ENCODE peak calls at places on chromosomes 13 and 19, in four cellular contexts. D is choroid plexus epithelial cell, Y is kidney epithelial cell, T is AG04450. Z is an unnamed sample.
A peak's percentile ranks its signal among the peaks of the same experiment; 100 is the strongest.

GRCh38 chr13:108269601-108270328 is at the start of gene TNFSF13B:
- DNase-seq in D (peak; percentile 61), Y (no peak), T (no peak), Z (no peak)

GRCh38 chr13:77810430-77810829 is 108.2 kb downstream of the EDNRB start:
- DNase-seq in D (peak; percentile 51), Y (no peak), T (no peak), Z (no peak)

GRCh38 chr13:56864451-56864850 is 276.3 kb upstream of the PRR20A start:
- DNase-seq in D (no peak), Y (no peak), T (no peak), Z (no peak)

GRCh38 chr19:5205937-5206750 is 134.5 kb downstream of the PTPRS start:
- DNase-seq in D (no peak), Y (no peak), T (no peak), Z (no peak)

GRCh38 chr13:20550799-20551198 is 16.2 kb upstream of the IFT88 start:
- DNase-seq in D (peak; percentile 20), Y (no peak), T (no peak), Z (no peak)

GRCh38 chr19:46821512-46822359 is 28.9 kb downstream of the AP2S1 start:
- DNase-seq in D (no peak), Y (no peak), T (no peak), Z (no peak)

GRCh38 chr19:55454787-55455243 is 6.6 kb downstream of the ISOC2 start:
- DNase-seq in D (peak; percentile 59), Y (no peak), T (no peak), Z (no peak)

GRCh38 chr13:67120872-67121531 is 109.1 kb downstream of the PCDH9 start:
- DNase-seq in D (peak; percentile 50), Y (no peak), T (peak; percentile 16), Z (no peak)

Z was measured in epithelial cell of prostate.